ENCODE peak calls at places on chromosome 11, in six cellular contexts. One of them, this sample, is unnamed.
A peak's percentile ranks its signal among the peaks of the same experiment; 100 is the strongest.

GRCh38 chr11:76604652-76605241 is 65.8 kb downstream of the LRRC32 start:
- DNase-seq in activated effector memory CD4-positive, alpha-beta T cell treated with anti-CD3 and anti-CD28 coated beads, Interleukin-2, amount 50 U/mL, for 16 hours: no peak
- DNase-seq in upper lobe of right lung: no peak
- DNase-seq in CD8-positive, alpha-beta memory T cell: no peak
- DNase-seq in endothelial cell of umbilical vein: no peak
- DNase-seq in Caki2: no peak
- DNase-seq in this sample: no peak

GRCh38 chr11:84384637-84385227 is 1098.6 kb upstream of the CCDC90B start:
- DNase-seq in activated effector memory CD4-positive, alpha-beta T cell treated with anti-CD3 and anti-CD28 coated beads, Interleukin-2, amount 50 U/mL, for 16 hours: peak; percentile 61
- DNase-seq in upper lobe of right lung: no peak
- DNase-seq in CD8-positive, alpha-beta memory T cell: no peak
- DNase-seq in endothelial cell of umbilical vein: peak; percentile 44
- DNase-seq in Caki2: peak; percentile 17
- DNase-seq in this sample: no peak

GRCh38 chr11:71096751-71097388 is 155.5 kb downstream of the SHANK2 start:
- DNase-seq in activated effector memory CD4-positive, alpha-beta T cell treated with anti-CD3 and anti-CD28 coated beads, Interleukin-2, amount 50 U/mL, for 16 hours: no peak
- DNase-seq in upper lobe of right lung: no peak
- DNase-seq in CD8-positive, alpha-beta memory T cell: no peak
- DNase-seq in endothelial cell of umbilical vein: no peak
- DNase-seq in Caki2: no peak
- DNase-seq in this sample: no peak

GRCh38 chr11:62540804-62541671 is 5.6 kb downstream of the AHNAK start:
- DNase-seq in activated effector memory CD4-positive, alpha-beta T cell treated with anti-CD3 and anti-CD28 coated beads, Interleukin-2, amount 50 U/mL, for 16 hours: peak; percentile 78
- DNase-seq in upper lobe of right lung: no peak
- DNase-seq in CD8-positive, alpha-beta memory T cell: peak; percentile 33
- DNase-seq in endothelial cell of umbilical vein: peak; percentile 60
- DNase-seq in Caki2: no peak
- DNase-seq in this sample: no peak

GRCh38 chr11:4467043-4467442 is 15.4 kb upstream of the OR52K1 start:
- DNase-seq in activated effector memory CD4-positive, alpha-beta T cell treated with anti-CD3 and anti-CD28 coated beads, Interleukin-2, amount 50 U/mL, for 16 hours: no peak
- DNase-seq in upper lobe of right lung: no peak
- DNase-seq in CD8-positive, alpha-beta memory T cell: no peak
- DNase-seq in endothelial cell of umbilical vein: no peak
- DNase-seq in Caki2: no peak
- DNase-seq in this sample: no peak

GRCh38 chr11:82631722-82632630 is 101.7 kb downstream of the FAM181B start:
- DNase-seq in activated effector memory CD4-positive, alpha-beta T cell treated with anti-CD3 and anti-CD28 coated beads, Interleukin-2, amount 50 U/mL, for 16 hours: no peak
- DNase-seq in upper lobe of right lung: no peak
- DNase-seq in CD8-positive, alpha-beta memory T cell: no peak
- DNase-seq in endothelial cell of umbilical vein: no peak
- DNase-seq in Caki2: peak; percentile 30
- DNase-seq in this sample: no peak

GRCh38 chr11:79461144-79461543 is 20.3 kb upstream of the TENM4 start:
- DNase-seq in activated effector memory CD4-positive, alpha-beta T cell treated with anti-CD3 and anti-CD28 coated beads, Interleukin-2, amount 50 U/mL, for 16 hours: no peak
- DNase-seq in upper lobe of right lung: no peak
- DNase-seq in CD8-positive, alpha-beta memory T cell: no peak
- DNase-seq in endothelial cell of umbilical vein: no peak
- DNase-seq in Caki2: peak; percentile 2
- DNase-seq in this sample: no peak

GRCh38 chr11:47179655-47179991 is 2.9 kb upstream of the ARFGAP2 start:
- DNase-seq in activated effector memory CD4-positive, alpha-beta T cell treated with anti-CD3 and anti-CD28 coated beads, Interleukin-2, amount 50 U/mL, for 16 hours: peak; percentile 75
- DNase-seq in upper lobe of right lung: no peak
- DNase-seq in CD8-positive, alpha-beta memory T cell: peak; percentile 19
- DNase-seq in endothelial cell of umbilical vein: peak; percentile 52
- DNase-seq in Caki2: no peak
- DNase-seq in this sample: no peak

GRCh38 chr11:116162541-116163230 is 610.1 kb downstream of the BUD13 start:
- DNase-seq in activated effector memory CD4-positive, alpha-beta T cell treated with anti-CD3 and anti-CD28 coated beads, Interleukin-2, amount 50 U/mL, for 16 hours: no peak
- DNase-seq in upper lobe of right lung: no peak
- DNase-seq in CD8-positive, alpha-beta memory T cell: no peak
- DNase-seq in endothelial cell of umbilical vein: no peak
- DNase-seq in Caki2: no peak
- DNase-seq in this sample: no peak

GRCh38 chr11:66066751-66067150 is 3.3 kb upstream of the PACS1 start:
- DNase-seq in activated effector memory CD4-positive, alpha-beta T cell treated with anti-CD3 and anti-CD28 coated beads, Interleukin-2, amount 50 U/mL, for 16 hours: no peak
- DNase-seq in upper lobe of right lung: no peak
- DNase-seq in CD8-positive, alpha-beta memory T cell: no peak
- DNase-seq in endothelial cell of umbilical vein: no peak
- DNase-seq in Caki2: no peak
- DNase-seq in this sample: no peak

GRCh38 chr11:6647282-6647679 is 8.3 kb downstream of the DCHS1 start:
- DNase-seq in activated effector memory CD4-positive, alpha-beta T cell treated with anti-CD3 and anti-CD28 coated beads, Interleukin-2, amount 50 U/mL, for 16 hours: no peak
- DNase-seq in upper lobe of right lung: no peak
- DNase-seq in CD8-positive, alpha-beta memory T cell: no peak
- DNase-seq in endothelial cell of umbilical vein: peak; percentile 67
- DNase-seq in Caki2: no peak
- DNase-seq in this sample: no peak

GRCh38 chr11:60914620-60915249 is 777 bp downstream of the TMEM109 start:
- DNase-seq in activated effector memory CD4-positive, alpha-beta T cell treated with anti-CD3 and anti-CD28 coated beads, Interleukin-2, amount 50 U/mL, for 16 hours: no peak
- DNase-seq in upper lobe of right lung: peak; percentile 75
- DNase-seq in CD8-positive, alpha-beta memory T cell: no peak
- DNase-seq in endothelial cell of umbilical vein: peak; percentile 66
- DNase-seq in Caki2: no peak
- DNase-seq in this sample: no peak

GRCh38 chr11:1864216-1864615 is 11.3 kb downstream of the LSP1 start:
- DNase-seq in activated effector memory CD4-positive, alpha-beta T cell treated with anti-CD3 and anti-CD28 coated beads, Interleukin-2, amount 50 U/mL, for 16 hours: no peak
- DNase-seq in upper lobe of right lung: no peak
- DNase-seq in CD8-positive, alpha-beta memory T cell: no peak
- DNase-seq in endothelial cell of umbilical vein: no peak
- DNase-seq in Caki2: no peak
- DNase-seq in this sample: no peak

GRCh38 chr11:2943711-2944118 is 14.5 kb upstream of the PHLDA2 start:
- DNase-seq in activated effector memory CD4-positive, alpha-beta T cell treated with anti-CD3 and anti-CD28 coated beads, Interleukin-2, amount 50 U/mL, for 16 hours: peak; percentile 67
- DNase-seq in upper lobe of right lung: peak; percentile 81
- DNase-seq in CD8-positive, alpha-beta memory T cell: no peak
- DNase-seq in endothelial cell of umbilical vein: no peak
- DNase-seq in Caki2: peak; percentile 55
- DNase-seq in this sample: no peak

GRCh38 chr11:76680517-76681425 is 10.2 kb upstream of the LRRC32 start:
- DNase-seq in activated effector memory CD4-positive, alpha-beta T cell treated with anti-CD3 and anti-CD28 coated beads, Interleukin-2, amount 50 U/mL, for 16 hours: peak; percentile 84
- DNase-seq in upper lobe of right lung: no peak
- DNase-seq in CD8-positive, alpha-beta memory T cell: peak; percentile 45
- DNase-seq in endothelial cell of umbilical vein: peak; percentile 74
- DNase-seq in Caki2: peak; percentile 34
- DNase-seq in this sample: peak; percentile 39

GRCh38 chr11:68038718-68039525 is at the start of gene TCIRG1:
- DNase-seq in activated effector memory CD4-positive, alpha-beta T cell treated with anti-CD3 and anti-CD28 coated beads, Interleukin-2, amount 50 U/mL, for 16 hours: peak; percentile 86
- DNase-seq in upper lobe of right lung: peak; percentile 95
- DNase-seq in CD8-positive, alpha-beta memory T cell: peak; percentile 42
- DNase-seq in endothelial cell of umbilical vein: peak; percentile 88
- DNase-seq in Caki2: peak; percentile 79
- DNase-seq in this sample: peak; percentile 52

GRCh38 chr11:64772318-64773018 is 5.9 kb downstream of the SF1 start:
- DNase-seq in activated effector memory CD4-positive, alpha-beta T cell treated with anti-CD3 and anti-CD28 coated beads, Interleukin-2, amount 50 U/mL, for 16 hours: no peak
- DNase-seq in upper lobe of right lung: no peak
- DNase-seq in CD8-positive, alpha-beta memory T cell: no peak
- DNase-seq in endothelial cell of umbilical vein: peak; percentile 48
- DNase-seq in Caki2: no peak
- DNase-seq in this sample: no peak

GRCh38 chr11:117425679-117426296 is 98.1 kb downstream of the CEP164 start:
- DNase-seq in activated effector memory CD4-positive, alpha-beta T cell treated with anti-CD3 and anti-CD28 coated beads, Interleukin-2, amount 50 U/mL, for 16 hours: peak; percentile 52
- DNase-seq in upper lobe of right lung: peak; percentile 9
- DNase-seq in CD8-positive, alpha-beta memory T cell: no peak
- DNase-seq in endothelial cell of umbilical vein: no peak
- DNase-seq in Caki2: peak; percentile 6
- DNase-seq in this sample: no peak

GRCh38 chr11:128879817-128880216 is 11.3 kb upstream of the KCNJ5 start:
- DNase-seq in activated effector memory CD4-positive, alpha-beta T cell treated with anti-CD3 and anti-CD28 coated beads, Interleukin-2, amount 50 U/mL, for 16 hours: no peak
- DNase-seq in upper lobe of right lung: no peak
- DNase-seq in CD8-positive, alpha-beta memory T cell: no peak
- DNase-seq in endothelial cell of umbilical vein: no peak
- DNase-seq in Caki2: no peak
- DNase-seq in this sample: no peak

GRCh38 chr11:120054016-120054752 is 83.7 kb downstream of the TRIM29 start:
- DNase-seq in activated effector memory CD4-positive, alpha-beta T cell treated with anti-CD3 and anti-CD28 coated beads, Interleukin-2, amount 50 U/mL, for 16 hours: no peak
- DNase-seq in upper lobe of right lung: no peak
- DNase-seq in CD8-positive, alpha-beta memory T cell: no peak
- DNase-seq in endothelial cell of umbilical vein: no peak
- DNase-seq in Caki2: no peak
- DNase-seq in this sample: no peak

GRCh38 chr11:44793350-44794090 is 66.8 kb downstream of the TSPAN18 start:
- DNase-seq in activated effector memory CD4-positive, alpha-beta T cell treated with anti-CD3 and anti-CD28 coated beads, Interleukin-2, amount 50 U/mL, for 16 hours: no peak
- DNase-seq in upper lobe of right lung: peak; percentile 22
- DNase-seq in CD8-positive, alpha-beta memory T cell: no peak
- DNase-seq in endothelial cell of umbilical vein: no peak
- DNase-seq in Caki2: no peak
- DNase-seq in this sample: no peak

GRCh38 chr11:64776875-64777274 is 1.5 kb downstream of the SF1 start:
- DNase-seq in activated effector memory CD4-positive, alpha-beta T cell treated with anti-CD3 and anti-CD28 coated beads, Interleukin-2, amount 50 U/mL, for 16 hours: no peak
- DNase-seq in upper lobe of right lung: no peak
- DNase-seq in CD8-positive, alpha-beta memory T cell: no peak
- DNase-seq in endothelial cell of umbilical vein: no peak
- DNase-seq in Caki2: no peak
- DNase-seq in this sample: no peak

GRCh38 chr11:69873166-69874077 is 54.2 kb upstream of the FGF3 start:
- DNase-seq in activated effector memory CD4-positive, alpha-beta T cell treated with anti-CD3 and anti-CD28 coated beads, Interleukin-2, amount 50 U/mL, for 16 hours: peak; percentile 33
- DNase-seq in upper lobe of right lung: peak; percentile 36
- DNase-seq in CD8-positive, alpha-beta memory T cell: no peak
- DNase-seq in endothelial cell of umbilical vein: no peak
- DNase-seq in Caki2: no peak
- DNase-seq in this sample: no peak

GRCh38 chr11:102680945-102681344 is 24.6 kb downstream of the MMP27 start:
- DNase-seq in activated effector memory CD4-positive, alpha-beta T cell treated with anti-CD3 and anti-CD28 coated beads, Interleukin-2, amount 50 U/mL, for 16 hours: no peak
- DNase-seq in upper lobe of right lung: no peak
- DNase-seq in CD8-positive, alpha-beta memory T cell: no peak
- DNase-seq in endothelial cell of umbilical vein: no peak
- DNase-seq in Caki2: no peak
- DNase-seq in this sample: no peak

GRCh38 chr11:46119352-46120216 is 1.7 kb downstream of the PHF21A start:
- DNase-seq in activated effector memory CD4-positive, alpha-beta T cell treated with anti-CD3 and anti-CD28 coated beads, Interleukin-2, amount 50 U/mL, for 16 hours: peak; percentile 85
- DNase-seq in upper lobe of right lung: peak; percentile 68
- DNase-seq in CD8-positive, alpha-beta memory T cell: peak; percentile 65
- DNase-seq in endothelial cell of umbilical vein: peak; percentile 48
- DNase-seq in Caki2: peak; percentile 41
- DNase-seq in this sample: no peak

GRCh38 chr11:79940165-79940564 is 499.3 kb upstream of the TENM4 start:
- DNase-seq in activated effector memory CD4-positive, alpha-beta T cell treated with anti-CD3 and anti-CD28 coated beads, Interleukin-2, amount 50 U/mL, for 16 hours: no peak
- DNase-seq in upper lobe of right lung: no peak
- DNase-seq in CD8-positive, alpha-beta memory T cell: no peak
- DNase-seq in endothelial cell of umbilical vein: no peak
- DNase-seq in Caki2: no peak
- DNase-seq in this sample: no peak

GRCh38 chr11:118311518-118311917 is 7.0 kb downstream of the CD3E start:
- DNase-seq in activated effector memory CD4-positive, alpha-beta T cell treated with anti-CD3 and anti-CD28 coated beads, Interleukin-2, amount 50 U/mL, for 16 hours: no peak
- DNase-seq in upper lobe of right lung: no peak
- DNase-seq in CD8-positive, alpha-beta memory T cell: no peak
- DNase-seq in endothelial cell of umbilical vein: no peak
- DNase-seq in Caki2: no peak
- DNase-seq in this sample: no peak

GRCh38 chr11:3894128-3894731 is 38.8 kb downstream of the STIM1 start:
- DNase-seq in activated effector memory CD4-positive, alpha-beta T cell treated with anti-CD3 and anti-CD28 coated beads, Interleukin-2, amount 50 U/mL, for 16 hours: no peak
- DNase-seq in upper lobe of right lung: no peak
- DNase-seq in CD8-positive, alpha-beta memory T cell: peak; percentile 23
- DNase-seq in endothelial cell of umbilical vein: peak; percentile 15
- DNase-seq in Caki2: peak; percentile 74
- DNase-seq in this sample: no peak

GRCh38 chr11:119015054-119015611 is 3.0 kb downstream of the RPS25 start:
- DNase-seq in activated effector memory CD4-positive, alpha-beta T cell treated with anti-CD3 and anti-CD28 coated beads, Interleukin-2, amount 50 U/mL, for 16 hours: no peak
- DNase-seq in upper lobe of right lung: no peak
- DNase-seq in CD8-positive, alpha-beta memory T cell: no peak
- DNase-seq in endothelial cell of umbilical vein: no peak
- DNase-seq in Caki2: no peak
- DNase-seq in this sample: no peak

GRCh38 chr11:1641096-1641495 is 11.5 kb downstream of the KRTAP5-5 start:
- DNase-seq in activated effector memory CD4-positive, alpha-beta T cell treated with anti-CD3 and anti-CD28 coated beads, Interleukin-2, amount 50 U/mL, for 16 hours: no peak
- DNase-seq in upper lobe of right lung: no peak
- DNase-seq in CD8-positive, alpha-beta memory T cell: no peak
- DNase-seq in endothelial cell of umbilical vein: no peak
- DNase-seq in Caki2: no peak
- DNase-seq in this sample: no peak

GRCh38 chr11:92675810-92676209 is 293.6 kb upstream of the MTNR1B start:
- DNase-seq in activated effector memory CD4-positive, alpha-beta T cell treated with anti-CD3 and anti-CD28 coated beads, Interleukin-2, amount 50 U/mL, for 16 hours: no peak
- DNase-seq in upper lobe of right lung: no peak
- DNase-seq in CD8-positive, alpha-beta memory T cell: no peak
- DNase-seq in endothelial cell of umbilical vein: no peak
- DNase-seq in Caki2: no peak
- DNase-seq in this sample: no peak

GRCh38 chr11:60801194-60801593 is 16.1 kb downstream of the MS4A10 start:
- DNase-seq in activated effector memory CD4-positive, alpha-beta T cell treated with anti-CD3 and anti-CD28 coated beads, Interleukin-2, amount 50 U/mL, for 16 hours: no peak
- DNase-seq in upper lobe of right lung: no peak
- DNase-seq in CD8-positive, alpha-beta memory T cell: no peak
- DNase-seq in endothelial cell of umbilical vein: no peak
- DNase-seq in Caki2: no peak
- DNase-seq in this sample: no peak

GRCh38 chr11:63592975-63593395 is 21.2 kb downstream of the PLAAT3 start:
- DNase-seq in activated effector memory CD4-positive, alpha-beta T cell treated with anti-CD3 and anti-CD28 coated beads, Interleukin-2, amount 50 U/mL, for 16 hours: no peak
- DNase-seq in upper lobe of right lung: no peak
- DNase-seq in CD8-positive, alpha-beta memory T cell: no peak
- DNase-seq in endothelial cell of umbilical vein: no peak
- DNase-seq in Caki2: peak; percentile 39
- DNase-seq in this sample: no peak

This sample was measured in pulmonary artery endothelial cell.